ENCODE peak calls at places on chromosome 19, in six cellular contexts. I is lower leg skin, F is IMR-90, S is esophagus squamous epithelium, D is right lobe of liver, E is heart left ventricle. Y is an unnamed sample.

GRCh38 chr19:46984077-46985010 is 35.3 kb upstream of the NPAS1 start:
- DNase-seq in I (no peak), F (peak; percentile 50), S (no peak), D (peak; percentile 85), E (no peak), Y (no peak)

GRCh38 chr19:28697308-28697707 is 515.6 kb downstream of the UQCRFS1 start:
- DNase-seq in I (no peak), F (no peak), S (no peak), D (no peak), E (no peak), Y (no peak)

GRCh38 chr19:9934132-9934950 is 2.0 kb downstream of the OLFM2 start:
- DNase-seq in I (peak; percentile 76), F (peak; percentile 69), S (no peak), D (peak; percentile 85), E (peak; percentile 85), Y (peak; percentile 91)

GRCh38 chr19:16645140-16645539 is 14.8 kb downstream of the SMIM7 start:
- DNase-seq in I (no peak), F (no peak), S (no peak), D (no peak), E (no peak), Y (no peak)

GRCh38 chr19:1512671-1513491 is at the start of gene ADAMTSL5:
- DNase-seq in I (no peak), F (peak; percentile 28), S (no peak), D (peak; percentile 54), E (peak; percentile 81), Y (peak; percentile 91)

GRCh38 chr19:2339644-2340310 is 11.3 kb downstream of the SPPL2B start:
- DNase-seq in I (no peak), F (no peak), S (no peak), D (no peak), E (no peak), Y (no peak)

GRCh38 chr19:4327252-4327876 is 11.3 kb downstream of the STAP2 start:
- DNase-seq in I (no peak), F (peak; percentile 13), S (peak; percentile 50), D (no peak), E (peak; percentile 86), Y (peak; percentile 84)

GRCh38 chr19:28980236-28980868 is 232.6 kb downstream of the UQCRFS1 start:
- DNase-seq in I (no peak), F (peak; percentile 68), S (no peak), D (no peak), E (no peak), Y (no peak)

GRCh38 chr19:10708261-10708660 is 7.0 kb downstream of the QTRT1 start:
- DNase-seq in I (no peak), F (no peak), S (no peak), D (no peak), E (no peak), Y (no peak)

GRCh38 chr19:47351545-47351944 is 2.4 kb downstream of the DHX34 start:
- DNase-seq in I (no peak), F (peak; percentile 27), S (no peak), D (no peak), E (no peak), Y (no peak)

GRCh38 chr19:4088975-4089374 is 22.3 kb upstream of the ZBTB7A start:
- DNase-seq in I (no peak), F (no peak), S (no peak), D (no peak), E (no peak), Y (peak; percentile 55)

GRCh38 chr19:34104099-34104498 is 68.2 kb upstream of the LSM14A start:
- DNase-seq in I (no peak), F (no peak), S (no peak), D (no peak), E (no peak), Y (no peak)

GRCh38 chr19:1847684-1848398 is 442 bp downstream of the REXO1 start:
- DNase-seq in I (no peak), F (peak; percentile 40), S (no peak), D (peak; percentile 60), E (peak; percentile 68), Y (no peak)

GRCh38 chr19:6414793-6415591 is 9.6 kb downstream of the KHSRP start:
- DNase-seq in I (no peak), F (no peak), S (no peak), D (no peak), E (no peak), Y (no peak)

GRCh38 chr19:6418562-6418932 is 6.1 kb downstream of the KHSRP start:
- DNase-seq in I (no peak), F (no peak), S (no peak), D (no peak), E (no peak), Y (no peak)

GRCh38 chr19:6416658-6417405 is 7.8 kb downstream of the KHSRP start:
- DNase-seq in I (no peak), F (no peak), S (no peak), D (no peak), E (no peak), Y (no peak)

GRCh38 chr19:6415592-6416190 is 8.9 kb downstream of the KHSRP start:
- DNase-seq in I (no peak), F (no peak), S (no peak), D (no peak), E (no peak), Y (no peak)

DNA sequence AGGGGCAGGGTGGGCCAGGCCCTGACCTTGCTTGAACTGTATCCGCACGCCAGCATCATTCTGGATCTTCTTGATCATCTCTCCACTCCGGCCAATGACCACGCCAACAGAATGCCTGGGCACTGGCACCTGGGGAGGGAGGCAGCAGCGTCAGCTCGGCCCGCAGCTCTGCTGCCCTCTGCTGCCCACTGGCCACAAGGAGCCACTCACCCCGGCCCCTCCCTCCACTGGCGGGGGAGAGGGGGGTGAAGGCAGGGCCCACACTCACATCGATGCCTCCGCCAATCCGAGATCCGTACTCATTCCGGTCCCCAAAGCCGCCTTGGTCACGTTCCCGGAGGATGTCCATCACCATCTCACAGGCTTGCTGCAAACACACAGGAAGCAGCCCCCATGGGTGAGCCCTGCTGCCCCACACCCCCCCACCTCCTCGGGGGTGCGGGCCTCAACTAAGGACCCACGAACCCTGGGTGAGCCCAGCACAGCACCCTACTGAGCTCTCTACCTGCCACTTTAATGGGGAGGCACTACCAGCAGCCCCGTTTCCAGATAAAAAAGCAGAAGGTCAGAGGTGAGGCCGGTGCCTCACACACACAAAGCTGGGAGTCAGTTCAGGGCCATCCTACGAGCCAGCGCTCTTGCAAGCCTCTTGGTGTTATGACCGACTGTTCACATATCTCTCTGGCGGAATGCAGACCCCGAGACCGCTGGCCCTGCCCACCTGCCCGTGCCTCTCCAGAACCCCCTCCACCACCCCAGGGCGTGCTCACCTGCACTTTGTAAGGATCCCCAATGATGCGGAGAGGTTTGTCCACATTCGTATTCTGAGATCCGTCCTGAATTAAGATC is 6.7 kb downstream of the KHSRP start:
- DNase-seq in I (no peak), F (peak; percentile 5), S (no peak), D (no peak), E (no peak), Y (no peak)
- TF ChIP-seq CTCF in I (no peak), F (peak; percentile 36), S (no peak), D (peak; percentile 43), E (peak; percentile 60), Y (no peak)

DNA sequence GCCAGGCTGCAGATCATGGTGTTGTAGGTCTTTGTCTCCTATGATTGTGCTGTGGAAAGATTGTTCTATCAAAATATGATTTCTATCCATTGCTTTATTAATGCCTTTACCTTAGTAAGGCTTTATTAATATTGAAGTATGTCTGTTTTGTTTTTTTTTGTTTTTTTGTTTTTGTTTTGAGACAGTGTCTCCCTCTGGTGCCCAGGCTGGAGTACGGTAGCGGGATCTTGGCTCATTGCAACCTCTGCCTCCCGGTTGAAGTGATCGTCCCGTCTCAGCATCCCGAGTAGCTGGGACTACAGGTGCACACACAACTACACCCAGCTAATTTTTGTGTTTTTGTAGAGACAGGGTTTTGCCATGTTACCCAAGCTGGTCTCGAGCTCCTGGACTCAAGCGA is 7.7 kb downstream of the IRGC start:
- DNase-seq in I (no peak), F (no peak), S (no peak), D (no peak), E (no peak), Y (no peak)
- TF ChIP-seq CTCF in I (no peak), F (peak; percentile 18), S (no peak), D (no peak), E (no peak), Y (peak; percentile 15)

GRCh38 chr19:18966304-18966703 is 25.3 kb upstream of the HOMER3 start:
- DNase-seq in I (no peak), F (no peak), S (no peak), D (no peak), E (no peak), Y (no peak)

GRCh38 chr19:18961767-18962423 is 20.9 kb upstream of the HOMER3 start:
- DNase-seq in I (no peak), F (no peak), S (no peak), D (no peak), E (no peak), Y (no peak)

GRCh38 chr19:18967358-18968146 is 26.5 kb upstream of the HOMER3 start:
- DNase-seq in I (peak; percentile 80), F (peak; percentile 32), S (peak; percentile 14), D (peak; percentile 78), E (peak; percentile 74), Y (no peak)

GRCh38 chr19:18960370-18960769 is 19.4 kb upstream of the HOMER3 start:
- DNase-seq in I (no peak), F (no peak), S (no peak), D (no peak), E (no peak), Y (no peak)

DNA sequence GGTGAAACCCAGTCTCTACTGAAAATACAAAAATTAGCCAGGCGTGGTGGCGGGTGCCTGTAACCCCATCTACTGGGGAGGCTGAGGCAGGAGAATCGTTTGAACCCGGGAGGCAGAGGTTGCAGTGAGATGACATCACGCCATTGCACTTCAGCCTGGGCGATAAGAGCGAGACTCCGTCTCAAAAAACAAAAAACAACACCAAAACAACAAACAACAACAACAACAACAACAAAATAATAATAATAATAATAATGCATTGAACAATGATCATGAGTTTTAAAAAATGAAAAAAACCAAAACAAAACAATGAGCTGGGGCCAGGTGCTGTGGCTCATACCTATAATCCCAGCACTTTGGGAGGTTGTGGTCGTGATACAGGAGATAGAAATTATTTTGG is 23.1 kb upstream of the HOMER3 start:
- DNase-seq in I (no peak), F (no peak), S (no peak), D (no peak), E (no peak), Y (no peak)
- TF ChIP-seq CTCF in I (no peak), F (no peak), S (no peak), D (no peak), E (no peak), Y (no peak)

GRCh38 chr19:13507053-13507611 is 853 bp upstream of the CACNA1A start:
- DNase-seq in I (no peak), F (peak; percentile 56), S (no peak), D (no peak), E (no peak), Y (no peak)

GRCh38 chr19:13503570-13504235 is 2.6 kb downstream of the CACNA1A start:
- DNase-seq in I (no peak), F (no peak), S (no peak), D (no peak), E (no peak), Y (no peak)

GRCh38 chr19:13505164-13505695 is 1.0 kb downstream of the CACNA1A start:
- DNase-seq in I (no peak), F (no peak), S (no peak), D (no peak), E (no peak), Y (no peak)

GRCh38 chr19:13505761-13506549 is at the start of gene CACNA1A:
- DNase-seq in I (no peak), F (peak; percentile 19), S (no peak), D (no peak), E (no peak), Y (peak; percentile 47)

DNA sequence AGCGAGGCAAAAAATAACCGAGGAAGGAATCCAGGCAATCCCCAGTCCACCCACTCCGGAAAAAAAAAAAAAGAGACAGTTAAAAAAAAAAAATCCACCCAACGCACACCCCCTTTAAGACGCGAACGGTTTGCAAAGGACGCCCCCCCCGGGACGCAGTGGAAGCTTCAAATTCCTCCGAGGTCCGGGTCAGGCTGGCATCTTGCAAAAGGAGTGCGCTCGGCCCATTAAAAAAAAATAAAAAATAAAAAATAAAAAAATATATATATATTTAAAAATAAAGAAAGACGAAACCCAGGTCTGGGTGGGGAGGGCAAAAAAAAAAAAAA is 235 bp upstream of the CACNA1A start:
- DNase-seq in I (no peak), F (peak; percentile 54), S (no peak), D (no peak), E (no peak), Y (no peak)
- TF ChIP-seq CTCF in I (no peak), F (peak; percentile 9), S (no peak), D (no peak), E (no peak), Y (no peak)